ENCODE peak calls at places on chromosome 11, in four cellular contexts. L, Y, S and I are unnamed samples.

GRCh38 chr11:91978747-91979146 is 245.9 kb upstream of the FAT3 start:
- DNase-seq in Y (no peak), L (no peak), S (no peak), I (no peak)

GRCh38 chr11:104830080-104830479 is 68.2 kb downstream of the CASP12 start:
- DNase-seq in Y (no peak), S (peak), L (no peak), I (no peak)

GRCh38 chr11:73321342-73322110 is 13.4 kb downstream of the ARHGEF17 start:
- DNase-seq in Y (no peak), S (peak), L (no peak), I (no peak)

GRCh38 chr11:61698173-61698965 is 18.2 kb downstream of the DAGLA start:
- DNase-seq in S (no peak), L (no peak), Y (no peak), I (no peak)

GRCh38 chr11:73240190-73240781 is 22.2 kb downstream of the P2RY2 start:
- DNase-seq in S (peak), Y (no peak), L (no peak), I (no peak)

GRCh38 chr11:130023204-130023603 is 20.6 kb upstream of the PRDM10 start:
- DNase-seq in L (no peak), S (peak), Y (no peak), I (no peak)

GRCh38 chr11:37390566-37390965 is 792.5 kb upstream of the RAG2 start:
- DNase-seq in S (no peak), Y (no peak), L (no peak), I (no peak)

GRCh38 chr11:61082161-61082870 is 20.0 kb upstream of the CD5 start:
- DNase-seq in L (no peak), S (no peak), Y (no peak), I (no peak)

GRCh38 chr11:99117603-99118002 is 96.9 kb downstream of the CNTN5 start:
- DNase-seq in L (no peak), Y (no peak), S (no peak), I (no peak)

GRCh38 chr11:132746305-132746704 is 786.0 kb downstream of the OPCML start:
- DNase-seq in S (no peak), Y (no peak), L (no peak), I (no peak)

GRCh38 chr11:102268083-102268984 is 49.0 kb upstream of the BIRC3 start:
- DNase-seq in S (peak), L (peak), Y (no peak), I (no peak)

GRCh38 chr11:22466809-22467208 is 128.6 kb downstream of the SLC17A6 start:
- DNase-seq in Y (no peak), S (peak), L (no peak), I (no peak)

GRCh38 chr11:75775056-75775455 is 6.5 kb downstream of the DGAT2 start:
- DNase-seq in Y (no peak), S (no peak), L (no peak), I (no peak)

GRCh38 chr11:88300888-88301477 is 36.6 kb downstream of the CTSC start:
- DNase-seq in L (no peak), S (no peak), Y (no peak), I (no peak)

GRCh38 chr11:96278039-96278897 is 64.7 kb downstream of the MAML2 start:
- DNase-seq in Y (no peak), S (no peak), L (no peak), I (no peak)

GRCh38 chr11:129815596-129816461 is at the start of gene TMEM45B:
- DNase-seq in S (no peak), Y (no peak), L (peak), I (no peak)